ENCODE peak calls at places on chromosomes 11 and 22, in six cellular contexts. C is A549, T is IMR-90, I is SK-N-SH, K is K562, J is GM12878. V is an unnamed sample.

GRCh38 chr22:28977481-28977971 is 84.1 kb downstream of the C22orf31 start:
- DNase-seq in C (no peak), T (no peak), I (no peak), K (no peak), J (no peak), V (no peak)

GRCh38 chr11:62233730-62234129 is 8.3 kb upstream of the SCGB1D2 start:
- DNase-seq in C (no peak), T (no peak), I (no peak), K (no peak), J (no peak), V (no peak)

GRCh38 chr11:107998761-107999160 is 9.9 kb upstream of the CUL5 start:
- DNase-seq in C (no peak), T (no peak), I (no peak), K (no peak), J (no peak), V (no peak)

GRCh38 chr22:19509923-19510322 is 14.3 kb downstream of the CLDN5 start:
- DNase-seq in C (no peak), T (no peak), I (no peak), K (no peak), J (no peak), V (no peak)

GRCh38 chr11:6402561-6402981 is 12.3 kb downstream of the SMPD1 start:
- DNase-seq in C (no peak), T (peak), I (no peak), K (no peak), J (peak), V (no peak)

GRCh38 chr11:118915941-118916841 is 9.5 kb downstream of the BCL9L start:
- DNase-seq in C (no peak), T (no peak), I (no peak), K (no peak), J (no peak), V (no peak)

GRCh38 chr11:27234043-27234668 is 128.9 kb downstream of the CCDC34 start:
- DNase-seq in C (peak), T (peak), I (no peak), K (no peak), J (peak), V (no peak)

GRCh38 chr11:106889718-106890117 is 128.6 kb downstream of the GUCY1A2 start:
- DNase-seq in C (no peak), T (no peak), I (no peak), K (no peak), J (no peak), V (no peak)

GRCh38 chr11:72221386-72221785 is 3.2 kb upstream of the INPPL1 start:
- DNase-seq in C (no peak), T (no peak), I (no peak), K (no peak), J (no peak), V (peak)

GRCh38 chr11:129018991-129019390 is 76.3 kb upstream of the TP53AIP1 start:
- DNase-seq in C (no peak), T (no peak), I (no peak), K (no peak), J (no peak), V (no peak)

GRCh38 chr11:117806906-117807305 is 9.9 kb upstream of the DSCAML1 start:
- DNase-seq in C (no peak), T (no peak), I (no peak), K (no peak), J (no peak), V (no peak)

GRCh38 chr11:134468081-134468668 is 56.1 kb upstream of the B3GAT1 start:
- DNase-seq in C (no peak), T (no peak), I (no peak), K (no peak), J (no peak), V (no peak)

GRCh38 chr22:36236338-36237319 is 2.7 kb downstream of the APOL2 start:
- DNase-seq in C (no peak), T (no peak), I (no peak), K (no peak), J (no peak), V (no peak)

GRCh38 chr22:21985214-21985613 is 2.6 kb upstream of the TOP3B start:
- DNase-seq in C (no peak), T (no peak), I (no peak), K (no peak), J (no peak), V (no peak)

GRCh38 chr11:117096140-117096972 is 1.9 kb downstream of the SIK3 start:
- DNase-seq in C (no peak), T (no peak), I (peak), K (peak), J (peak), V (peak)

GRCh38 chr11:124882339-124883071 is 15.2 kb downstream of the ROBO4 start:
- DNase-seq in C (no peak), T (no peak), I (no peak), K (no peak), J (no peak), V (no peak)

GRCh38 chr11:119892311-119892808 is 163.4 kb upstream of the NECTIN1 start:
- DNase-seq in C (no peak), T (no peak), I (peak), K (no peak), J (no peak), V (no peak)

GRCh38 chr11:111923951-111924350 is 5.2 kb downstream of the C11orf52 start:
- DNase-seq in C (no peak), T (no peak), I (no peak), K (no peak), J (no peak), V (no peak)
- TF ChIP-seq RFX5 in C (no peak), T (no peak), I (no peak), K (no peak), J (no peak), V (no peak)

DNA sequence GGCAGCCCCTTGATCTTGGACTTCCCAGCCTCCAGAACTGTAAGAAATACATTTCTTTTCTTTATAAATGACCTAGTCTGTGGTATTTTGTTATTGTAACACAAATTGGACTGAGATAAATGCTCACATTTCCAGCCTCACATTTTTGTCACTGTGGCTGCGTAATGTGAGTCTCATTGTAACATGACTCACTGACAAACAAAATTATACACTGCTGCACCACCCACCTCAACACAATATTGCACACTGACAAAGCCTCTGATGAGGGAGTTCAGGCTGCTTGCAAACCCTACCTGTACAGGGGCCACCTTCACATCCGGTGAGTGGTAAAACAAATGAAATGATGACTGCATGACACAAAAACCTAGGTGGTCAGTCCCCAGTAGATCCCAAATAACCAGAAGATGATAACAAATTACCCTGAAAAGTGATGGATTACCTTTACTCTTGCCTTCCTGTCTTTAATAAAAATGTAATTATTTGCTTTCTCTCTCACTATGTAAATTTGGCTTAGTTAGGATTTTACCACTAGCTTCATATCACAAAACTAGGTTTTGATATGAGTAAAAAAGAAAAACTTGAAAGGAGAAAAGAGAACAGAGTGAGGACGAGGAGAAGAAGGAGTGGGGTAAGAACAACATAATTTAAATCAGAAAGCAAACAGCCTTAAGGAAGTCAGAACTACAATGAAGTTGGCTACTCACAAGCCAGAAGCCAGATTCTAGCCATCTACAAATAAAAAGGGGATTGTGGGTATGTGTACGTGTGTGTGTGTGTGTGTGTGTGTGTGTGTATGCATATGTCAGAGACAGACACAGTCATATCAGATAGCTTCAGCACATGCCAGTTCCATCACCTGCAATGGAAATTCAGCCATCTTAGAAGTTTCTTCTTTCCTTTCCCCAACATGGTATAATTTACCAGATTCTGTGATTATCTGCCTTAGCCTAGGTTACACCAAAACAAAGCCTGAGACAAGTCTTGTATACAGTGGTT is 53.4 kb upstream of the SESN3 start:
- DNase-seq in C (no peak), T (no peak), I (no peak), K (no peak), J (no peak), V (no peak)
- TF ChIP-seq RFX5 in C (no peak), T (no peak), I (no peak), K (no peak), J (no peak), V (no peak)

GRCh38 chr11:91776660-91777059 is 448.0 kb upstream of the FAT3 start:
- DNase-seq in C (no peak), T (no peak), I (no peak), K (no peak), J (no peak), V (no peak)
- TF ChIP-seq RFX5 in C (no peak), T (no peak), I (no peak), K (no peak), J (no peak), V (no peak)

DNA sequence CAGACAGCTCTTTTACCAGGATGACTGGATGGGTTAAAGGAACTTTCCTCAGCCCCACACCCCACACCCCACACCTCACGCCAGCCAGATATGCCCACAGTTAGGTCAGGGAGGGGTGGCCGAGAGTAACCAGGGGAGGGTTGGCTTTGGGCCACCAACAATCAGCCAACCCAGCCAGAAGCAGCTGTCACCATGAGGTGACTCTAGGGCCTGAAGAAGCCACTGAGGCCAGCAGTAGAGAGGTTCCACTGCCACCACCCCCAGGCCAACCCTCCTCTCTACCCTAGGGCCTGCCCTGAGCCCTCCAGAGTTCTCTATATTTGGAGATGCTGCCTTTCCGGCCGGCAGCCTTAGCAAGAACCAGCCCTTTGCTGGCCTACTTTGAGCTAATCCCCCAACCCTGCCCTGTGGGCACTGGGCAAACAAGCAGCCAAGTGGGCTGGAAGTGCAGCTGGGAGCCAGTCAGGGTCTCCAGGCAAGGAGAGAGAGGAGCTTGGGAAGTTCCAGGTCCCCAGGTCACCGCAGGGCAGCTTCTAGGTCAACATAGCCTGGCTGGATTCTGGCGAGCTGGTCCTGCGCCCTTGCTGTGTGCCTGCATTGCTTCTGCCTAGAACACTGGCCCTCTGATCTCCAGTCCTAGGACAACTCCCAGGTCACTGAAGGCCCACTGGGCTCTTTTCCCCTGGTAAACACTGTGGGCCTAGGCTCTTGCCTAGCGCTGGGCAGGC is 12.0 kb upstream of the SYT8 start:
- DNase-seq in C (no peak), T (no peak), I (no peak), K (no peak), J (no peak), V (no peak)
- TF ChIP-seq RFX5 in C (no peak), T (no peak), I (no peak), K (no peak), J (no peak), V (no peak)

GRCh38 chr11:110086892-110087309 is 6.3 kb upstream of the ZC3H12C start:
- DNase-seq in C (no peak), T (peak), I (no peak), K (no peak), J (no peak), V (no peak)
- TF ChIP-seq RFX5 in C (no peak), T (no peak), I (no peak), K (no peak), J (no peak), V (no peak)